ENCODE peak calls at places on chromosomes 5 and 9, in six cellular contexts. N is AG08395; B is activated CD8-positive, alpha-beta memory T cell treated with anti-CD3 and anti-CD28 coated beads, Interleukin-2, amount 50 U/mL, for 4 hours; E is CD4-positive, CD25-positive, alpha-beta regulatory T cell; Y is HCT116; A is stimulated activated CD4-positive, alpha-beta T cell treated with anti-CD3 and anti-CD28 coated beads, TNF-alpha, amount 100 ng/mL, for 4 hours. C is an unnamed sample.

GRCh38 chr5:179279347-179280094 is 65.7 kb downstream of the ADAMTS2 start:
- DNase-seq in A (no peak), Y (no peak), E (no peak), B (no peak), N (peak; percentile 42), C (peak; percentile 45)

GRCh38 chr5:91162534-91163381 is 220.4 kb downstream of the ARRDC3 start:
- DNase-seq in B (peak; percentile 39), Y (peak; percentile 51), A (peak; percentile 26), E (no peak), N (peak; percentile 81), C (peak; percentile 91)

GRCh38 chr5:170464280-170465127 is 39.3 kb upstream of the KCNIP1 start:
- DNase-seq in E (no peak), A (no peak), N (no peak), Y (no peak), B (no peak), C (no peak)

GRCh38 chr5:57007349-57007748 is 55.4 kb upstream of the MIER3 start:
- DNase-seq in N (no peak), E (no peak), A (no peak), B (no peak), Y (no peak), C (no peak)

GRCh38 chr9:135230386-135230765 is 142.9 kb downstream of the OLFM1 start:
- DNase-seq in N (no peak), B (no peak), A (no peak), E (no peak), Y (no peak), C (no peak)

GRCh38 chr9:21687351-21687750 is 115.1 kb upstream of the MTAP start:
- DNase-seq in Y (no peak), E (no peak), B (no peak), A (no peak), N (no peak), C (no peak)

GRCh38 chr9:88776717-88777497 is 214.4 kb upstream of the S1PR3 start:
- DNase-seq in B (no peak), Y (no peak), E (no peak), N (peak; percentile 81), A (no peak), C (peak; percentile 87)

GRCh38 chr5:124504081-124504916 is 242.1 kb downstream of the ZNF608 start:
- DNase-seq in Y (no peak), E (no peak), A (no peak), B (no peak), N (no peak), C (no peak)

GRCh38 chr9:16485575-16486321 is 384.7 kb downstream of the BNC2 start:
- DNase-seq in Y (no peak), E (no peak), B (no peak), N (no peak), A (no peak), C (no peak)

GRCh38 chr5:65137631-65138030 is 344.1 kb downstream of the ADAMTS6 start:
- DNase-seq in N (no peak), B (no peak), Y (no peak), E (no peak), A (no peak), C (no peak)

GRCh38 chr5:953535-954449 is 54.8 kb upstream of the NKD2 start:
- DNase-seq in E (no peak), A (no peak), N (no peak), B (no peak), Y (no peak), C (no peak)

GRCh38 chr5:154756203-154756870 is 1.2 kb downstream of the LARP1 start:
- DNase-seq in Y (no peak), B (peak; percentile 49), N (peak; percentile 15), E (peak; percentile 23), A (peak; percentile 33), C (no peak)

GRCh38 chr9:106798021-106798799 is 64.8 kb upstream of the ZNF462 start:
- DNase-seq in E (no peak), N (no peak), Y (no peak), A (no peak), B (no peak), C (no peak)

GRCh38 chr9:137772281-137772873 is 105.2 kb upstream of the CACNA1B start:
- DNase-seq in A (no peak), E (no peak), Y (no peak), B (no peak), N (no peak), C (no peak)

GRCh38 chr5:66616495-66617222 is 20.5 kb downstream of the MAST4 start:
- DNase-seq in Y (no peak), E (no peak), B (no peak), A (no peak), N (no peak), C (no peak)

GRCh38 chr9:74683322-74683721 is 186.2 kb downstream of the RORB start:
- DNase-seq in A (no peak), N (no peak), B (no peak), Y (no peak), E (no peak), C (no peak)

GRCh38 chr5:14685757-14686156 is 21.2 kb downstream of the OTULIN start:
- DNase-seq in E (peak; percentile 20), B (peak; percentile 29), N (peak; percentile 79), A (no peak), Y (peak; percentile 23), C (peak; percentile 49)

GRCh38 chr5:55033568-55033967 is 9.5 kb downstream of the GZMK start:
- DNase-seq in A (no peak), N (no peak), B (no peak), E (no peak), Y (no peak), C (no peak)

GRCh38 chr9:87890866-87891265 is 8.2 kb downstream of the SPATA31E1 start:
- DNase-seq in A (no peak), N (no peak), E (no peak), B (no peak), Y (no peak), C (no peak)

GRCh38 chr5:35838370-35839042 is 18.2 kb upstream of the IL7R start:
- DNase-seq in N (no peak), A (no peak), Y (no peak), B (no peak), E (no peak), C (no peak)

GRCh38 chr5:10595678-10596309 is 31.9 kb downstream of the ANKRD33B start:
- DNase-seq in B (no peak), Y (peak; percentile 75), E (no peak), A (no peak), N (peak; percentile 91), C (peak; percentile 94)

GRCh38 chr9:124342946-124343485 is 72.2 kb downstream of the PSMB7 start:
- DNase-seq in E (no peak), B (no peak), N (peak; percentile 95), A (no peak), Y (no peak), C (peak; percentile 98)

GRCh38 chr5:175846332-175846731 is 25.0 kb upstream of the CPLX2 start:
- DNase-seq in Y (no peak), E (no peak), N (no peak), A (no peak), B (no peak), C (no peak)

GRCh38 chr9:91858670-91859030 is 91.4 kb downstream of the ROR2 start:
- DNase-seq in N (no peak), A (no peak), Y (no peak), B (no peak), E (no peak), C (no peak)

GRCh38 chr5:63230754-63231153 is 652.1 kb downstream of the LRRC70 start:
- DNase-seq in N (no peak), E (no peak), Y (no peak), B (no peak), A (no peak), C (no peak)

C was measured in foreskin fibroblast.